ENCODE peak calls at places on chromosome 6, in ten cellular contexts. O is GM23248, W is astrocyte, P is HepG2, N is PC-3, Z is SK-N-SH, K is neural progenitor cell, U is mammary epithelial cell, M is GM23338, G is MM.1S. T is an unnamed sample.

GRCh38 chr6:39379026-39379425 is 56.5 kb upstream of the KCNK16 start:
- DNase-seq in O (no peak), W (no peak), P (no peak), N (no peak), Z (no peak), K (no peak), U (no peak), M (no peak), G (no peak), T (no peak)

GRCh38 chr6:164942271-164942670 is 367.1 kb downstream of the C6orf118 start:
- DNase-seq in O (no peak), W (no peak), P (no peak), N (no peak), Z (no peak), K (no peak), U (no peak), M (no peak), G (no peak), T (no peak)

GRCh38 chr6:135159531-135159930 is 21.6 kb upstream of the MYB start:
- DNase-seq in O (peak; percentile 23), W (no peak), P (no peak), N (no peak), Z (no peak), K (no peak), U (no peak), M (no peak), G (no peak), T (no peak)

GRCh38 chr6:145092554-145092953 is 642.8 kb downstream of the EPM2A start:
- DNase-seq in O (no peak), W (no peak), P (no peak), N (no peak), Z (no peak), K (no peak), U (no peak), M (no peak), G (no peak), T (no peak)

GRCh38 chr6:119350202-119351004 is 842 bp upstream of the MAN1A1 start:
- DNase-seq in O (peak; percentile 90), W (peak; percentile 69), P (peak; percentile 33), N (peak; percentile 44), Z (peak; percentile 15), K (no peak), U (peak; percentile 38), M (peak; percentile 31), G (peak; percentile 71), T (no peak)

GRCh38 chr6:138465007-138465645 is 34.2 kb downstream of the NHSL1 start:
- DNase-seq in O (peak; percentile 95), W (peak; percentile 99), P (peak; percentile 61), N (peak; percentile 88), Z (no peak), K (no peak), U (peak; percentile 100), M (peak; percentile 17), G (no peak), T (no peak)

GRCh38 chr6:44730771-44731391 is 343.4 kb downstream of the CDC5L start:
- DNase-seq in O (no peak), W (peak; percentile 79), P (no peak), N (peak; percentile 87), Z (peak; percentile 66), K (no peak), U (no peak), M (no peak), G (no peak), T (no peak)

GRCh38 chr6:20013485-20013884 is 176.3 kb downstream of the ID4 start:
- DNase-seq in O (no peak), W (no peak), P (no peak), N (no peak), Z (no peak), K (peak; percentile 32), U (no peak), M (no peak), G (no peak), T (no peak)

GRCh38 chr6:90459225-90459758 is 127.6 kb downstream of the MAP3K7 start:
- DNase-seq in O (no peak), W (no peak), P (no peak), N (peak; percentile 53), Z (no peak), K (no peak), U (no peak), M (no peak), G (no peak), T (peak; percentile 45)

GRCh38 chr6:45614488-45615285 is 237.0 kb upstream of the SUPT3H start:
- DNase-seq in O (peak; percentile 58), W (no peak), P (no peak), N (peak; percentile 75), Z (no peak), K (no peak), U (peak; percentile 75), M (no peak), G (no peak), T (no peak)

GRCh38 chr6:155349129-155349528 is 34.8 kb upstream of the TFB1M start:
- DNase-seq in O (peak; percentile 63), W (peak; percentile 45), P (no peak), N (no peak), Z (no peak), K (no peak), U (no peak), M (no peak), G (no peak), T (no peak)

GRCh38 chr6:158290659-158291058 is 21.6 kb upstream of the TULP4 start:
- DNase-seq in O (no peak), W (no peak), P (no peak), N (no peak), Z (no peak), K (no peak), U (no peak), M (no peak), G (peak; percentile 80), T (peak; percentile 86)

GRCh38 chr6:121597654-121598053 is 162.2 kb downstream of the GJA1 start:
- DNase-seq in O (peak; percentile 78), W (peak; percentile 58), P (no peak), N (peak; percentile 64), Z (no peak), K (no peak), U (peak; percentile 51), M (no peak), G (no peak), T (no peak)

GRCh38 chr6:9914951-9915350 is 499.9 kb downstream of the TFAP2A start:
- DNase-seq in O (no peak), W (no peak), P (no peak), N (no peak), Z (no peak), K (no peak), U (no peak), M (no peak), G (no peak), T (no peak)

DNA sequence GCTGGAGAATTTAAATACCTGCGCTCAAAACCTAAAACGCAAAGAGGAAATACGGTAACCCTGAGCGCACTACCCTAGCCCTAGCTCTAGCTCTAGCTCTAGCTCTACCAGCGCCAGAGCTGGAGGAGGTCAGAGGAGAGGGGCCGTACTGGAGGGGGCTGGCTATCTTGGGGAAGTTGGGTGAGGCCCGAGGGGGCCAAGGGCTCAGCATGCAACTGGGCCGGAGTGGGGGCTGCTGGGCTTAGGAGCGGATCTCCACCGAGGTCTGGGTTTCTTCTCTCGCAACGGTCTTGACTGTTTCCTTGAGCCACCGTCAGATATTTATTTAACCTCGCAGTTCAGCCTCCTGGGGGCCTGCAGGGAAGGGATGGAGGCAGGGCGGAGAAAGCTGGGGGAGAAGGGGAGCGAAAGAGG is 91.0 kb downstream of the NCR2 start:
- DNase-seq in O (peak; percentile 16), W (no peak), P (no peak), N (no peak), Z (no peak), K (peak; percentile 61), U (no peak), M (peak; percentile 81), G (no peak), T (peak; percentile 63)
- H3K4me2 ChIP-seq in O (no peak overlapping the region), W (peak overlapping the region; percentile 82), P (peak overlapping the region; percentile 78), N (no peak overlapping the region), Z (peak overlapping the region; percentile 57), K (peak overlapping the region; percentile 99), U (no peak overlapping the region), M (peak overlapping the region; percentile 93), G (no peak overlapping the region), T (no peak overlapping the region)

GRCh38 chr6:25316626-25317025 is 37.5 kb downstream of the CARMIL1 start:
- DNase-seq in O (no peak), W (no peak), P (no peak), N (no peak), Z (no peak), K (peak; percentile 54), U (no peak), M (no peak), G (no peak), T (no peak)
- H3K4me1 ChIP-seq in O (peaks cover 23% of the 10 kb centered on the region), W (peaks cover 8% of the 10 kb centered on the region), P (no peaks in the 10 kb centered on the region), N (peaks cover 22% of the 10 kb centered on the region), Z (peaks cover 16% of the 10 kb centered on the region), K (peaks cover 69% of the 10 kb centered on the region), U (peaks cover 18% of the 10 kb centered on the region), M (peaks cover 70% of the 10 kb centered on the region), G (peaks cover 20% of the 10 kb centered on the region), T (no peaks in the 10 kb centered on the region)

DNA sequence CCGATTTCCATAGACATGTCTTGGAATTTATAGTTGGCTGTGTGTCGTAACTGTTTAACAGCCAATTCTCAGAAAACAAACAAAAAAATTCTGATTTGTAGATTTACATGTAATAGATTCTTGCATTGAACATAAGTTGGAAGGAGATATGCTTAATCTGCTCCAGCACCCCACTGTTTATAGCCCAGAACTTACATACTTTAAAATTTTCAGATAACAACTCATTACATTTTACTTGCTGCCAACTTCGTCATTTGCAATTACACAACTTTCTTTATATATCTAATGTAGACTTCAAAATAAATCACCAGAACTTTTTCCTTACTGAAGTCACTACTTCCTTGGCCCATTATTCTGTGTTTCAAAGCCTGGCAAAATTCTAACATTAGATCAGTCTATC is 472.3 kb upstream of the EYS start:
- DNase-seq in O (peak; percentile 16), W (no peak), P (no peak), N (no peak), Z (no peak), K (no peak), U (no peak), M (no peak), G (no peak), T (no peak)
- H3K27me3 ChIP-seq in O (no peaks in the 10 kb centered on the region), W (no peaks in the 10 kb centered on the region), P (no peaks in the 10 kb centered on the region), N (no peaks in the 10 kb centered on the region), Z (no peaks in the 10 kb centered on the region), K (no peaks in the 10 kb centered on the region), U (no peaks in the 10 kb centered on the region), M (no peaks in the 10 kb centered on the region), G (no peaks in the 10 kb centered on the region), T (no peaks in the 10 kb centered on the region)

GRCh38 chr6:111569951-111570350 is 35.7 kb downstream of the TRAF3IP2 start:
- DNase-seq in O (no peak), W (no peak), P (no peak), N (no peak), Z (no peak), K (no peak), U (no peak), M (no peak), G (no peak), T (no peak)

GRCh38 chr6:111573892-111574800 is 31.5 kb downstream of the TRAF3IP2 start:
- DNase-seq in O (peak; percentile 95), W (peak; percentile 97), P (no peak), N (peak; percentile 32), Z (no peak), K (no peak), U (peak; percentile 80), M (no peak), G (no peak), T (no peak)

GRCh38 chr6:111576302-111576701 is 29.4 kb downstream of the TRAF3IP2 start:
- DNase-seq in O (peak; percentile 38), W (peak; percentile 47), P (no peak), N (no peak), Z (no peak), K (no peak), U (no peak), M (no peak), G (no peak), T (no peak)

GRCh38 chr6:111573118-111573883 is 32.4 kb downstream of the TRAF3IP2 start:
- DNase-seq in O (peak; percentile 85), W (peak; percentile 74), P (no peak), N (peak; percentile 14), Z (no peak), K (peak; percentile 47), U (peak; percentile 91), M (no peak), G (no peak), T (no peak)

GRCh38 chr6:111572216-111572706 is 33.4 kb downstream of the TRAF3IP2 start:
- DNase-seq in O (no peak), W (no peak), P (peak; percentile 97), N (no peak), Z (no peak), K (no peak), U (no peak), M (no peak), G (no peak), T (no peak)
- H3K4me2 ChIP-seq in O (peak overlapping the region; percentile 72), W (no peak overlapping the region), P (peak overlapping the region; percentile 31), N (no peak overlapping the region), Z (no peak overlapping the region), K (peak overlapping the region; percentile 2), U (peak overlapping the region; percentile 75), M (no peak overlapping the region), G (no peak overlapping the region), T (no peak overlapping the region)